ENCODE peak calls at places on chromosomes 7 and 10, in seven cellular contexts. D is left cardiac atrium, I is non-pigmented ciliary epithelial cell, J is heart right ventricle, A is sciatic nerve, M is NAMALWA, C is HFF-Myc. W is an unnamed sample.

GRCh38 chr10:76546411-76546810 is 1091.2 kb downstream of the KCNMA1 start:
- DNase-seq in C (no peak), M (no peak), D (no peak), J (no peak), I (no peak), A (no peak), W (no peak)

GRCh38 chr7:32588657-32589056 is 93.4 kb downstream of the AVL9 start:
- DNase-seq in I (peak), D (no peak), J (no peak), A (no peak), M (no peak), C (peak), W (no peak)

GRCh38 chr10:51960494-51960895 is 261.1 kb upstream of the CSTF2T start:
- DNase-seq in M (peak), I (no peak), A (no peak), D (no peak), J (no peak), C (peak), W (no peak)

GRCh38 chr7:134420509-134421125 is 38.3 kb downstream of the AKR1B1 start:
- DNase-seq in J (no peak), C (peak), A (no peak), D (no peak), I (no peak), M (peak), W (no peak)

GRCh38 chr7:121634356-121634755 is 238.2 kb upstream of the FAM3C start:
- DNase-seq in A (no peak), I (no peak), J (no peak), C (no peak), D (no peak), M (no peak), W (no peak)

GRCh38 chr10:511101-511848 is 178.2 kb downstream of the DIP2C start:
- DNase-seq in C (peak), J (peak), D (peak), M (peak), I (peak), A (peak), W (peak)

GRCh38 chr7:112202819-112203218 is 3.4 kb downstream of the DOCK4 start:
- DNase-seq in I (no peak), D (peak), J (no peak), C (no peak), M (peak), A (peak), W (peak)

GRCh38 chr7:100694196-100694745 is at the start of gene GIGYF1:
- DNase-seq in A (no peak), D (peak), C (no peak), M (peak), I (no peak), J (peak), W (peak)

GRCh38 chr7:4837814-4838625 is 23.8 kb downstream of the PAPOLB start:
- DNase-seq in M (no peak), D (no peak), I (no peak), C (no peak), J (peak), A (no peak), W (no peak)

GRCh38 chr10:132163278-132163765 is 23.4 kb upstream of the DPYSL4 start:
- DNase-seq in A (no peak), I (no peak), M (peak), C (no peak), D (no peak), J (peak), W (peak)

GRCh38 chr7:107744345-107744750 is 406 bp downstream of the CBLL1 start:
- DNase-seq in M (no peak), C (no peak), A (no peak), D (no peak), I (no peak), J (no peak), W (no peak)

GRCh38 chr10:43190775-43191174 is 52.5 kb downstream of the CSGALNACT2 start:
- DNase-seq in C (no peak), J (no peak), A (no peak), D (no peak), M (no peak), I (no peak), W (no peak)

GRCh38 chr10:102322914-102323313 is 72.6 kb upstream of the NFKB2 start:
- DNase-seq in J (no peak), D (no peak), A (no peak), C (no peak), M (no peak), I (no peak), W (no peak)

GRCh38 chr10:92208736-92209135 is 82.1 kb downstream of the CPEB3 start:
- DNase-seq in J (no peak), D (no peak), A (no peak), I (no peak), C (no peak), M (no peak), W (no peak)

GRCh38 chr10:29810816-29811215 is 176.0 kb upstream of the SVIL start:
- DNase-seq in D (no peak), C (no peak), J (no peak), A (no peak), I (no peak), M (no peak), W (no peak)

GRCh38 chr7:132030161-132030568 is 473.7 kb upstream of the PODXL start:
- DNase-seq in J (peak), A (no peak), I (no peak), D (peak), C (no peak), M (no peak), W (peak)

GRCh38 chr10:89431977-89432376 is 17.6 kb downstream of the IFIT5 start:
- DNase-seq in J (no peak), M (no peak), C (no peak), I (peak), A (no peak), D (no peak), W (no peak)

GRCh38 chr7:24725554-24726260 is 31.6 kb downstream of the GSDME start:
- DNase-seq in M (no peak), J (no peak), A (no peak), C (no peak), I (no peak), D (peak), W (no peak)

GRCh38 chr7:90621892-90622182 is 25.7 kb downstream of the CDK14 start:
- DNase-seq in C (no peak), A (no peak), M (no peak), D (no peak), J (no peak), I (no peak), W (no peak)

GRCh38 chr7:111312966-111313365 is 222.0 kb downstream of the LRRN3 start:
- DNase-seq in D (no peak), A (no peak), C (peak), M (no peak), I (no peak), J (no peak), W (no peak)

GRCh38 chr10:131820626-131821025 is 80.2 kb upstream of the PPP2R2D start:
- DNase-seq in C (no peak), D (no peak), M (no peak), A (no peak), J (no peak), I (no peak), W (no peak)

GRCh38 chr10:14556285-14556956 is 218.3 kb downstream of the FAM107B start:
- DNase-seq in D (no peak), I (no peak), C (no peak), J (no peak), M (peak), A (no peak), W (no peak)

GRCh38 chr10:43354325-43354635 is 17.2 kb upstream of the FXYD4 start:
- DNase-seq in D (no peak), M (no peak), J (no peak), C (no peak), I (no peak), A (no peak), W (no peak)

GRCh38 chr10:49651039-49651835 is 28.2 kb upstream of the C10orf53 start:
- DNase-seq in J (no peak), M (no peak), D (no peak), C (no peak), A (no peak), I (no peak), W (no peak)

GRCh38 chr10:67571503-67571902 is 124.5 kb downstream of the CTNNA3 start:
- DNase-seq in M (no peak), J (no peak), I (no peak), D (no peak), A (no peak), C (no peak), W (no peak)

GRCh38 chr7:124351950-124352349 is 319.1 kb upstream of the TMEM229A start:
- DNase-seq in I (no peak), D (peak), C (no peak), M (no peak), A (no peak), J (peak), W (no peak)

GRCh38 chr10:106625761-106626160 is 538.7 kb downstream of the SORCS1 start:
- DNase-seq in D (no peak), C (no peak), I (no peak), J (no peak), M (no peak), A (no peak), W (no peak)

GRCh38 chr7:140036224-140036651 is 26.5 kb downstream of the PARP12 start:
- DNase-seq in M (peak), I (no peak), C (no peak), J (no peak), A (no peak), D (no peak), W (no peak)

GRCh38 chr7:46550864-46551263 is 629.8 kb upstream of the IGFBP3 start:
- DNase-seq in I (no peak), M (no peak), J (no peak), D (no peak), A (no peak), C (no peak), W (no peak)

GRCh38 chr7:21134631-21135030 is 293.3 kb upstream of the SP4 start:
- DNase-seq in A (no peak), D (no peak), C (no peak), M (no peak), I (no peak), J (no peak), W (no peak)

GRCh38 chr10:17685227-17685840 is 41.4 kb downstream of the STAM start:
- DNase-seq in D (no peak), J (no peak), I (no peak), C (no peak), A (no peak), M (no peak), W (no peak)

GRCh38 chr7:14902589-14902963 is at the start of gene DGKB:
- DNase-seq in I (no peak), M (no peak), D (peak), J (peak), A (no peak), C (no peak), W (no peak)

GRCh38 chr10:42367532-42368230 is 270.7 kb downstream of the ZNF33B start:
- DNase-seq in J (peak), I (peak), D (peak), A (peak), M (no peak), C (peak), W (peak)

GRCh38 chr10:68720793-68721672 is at the start of gene CCAR1:
- DNase-seq in C (peak), D (peak), J (peak), A (peak), I (peak), M (peak), W (peak)

W was measured in ovary.